ENCODE peak calls at places on chromosomes 16 and 17, in five cellular contexts. A is NCI-H774; Q is RCC 7860; N is stimulated activated CD8-positive, alpha-beta memory T cell treated with anti-CD3 and anti-CD28 coated beads, Interleukin-15, amount 100 ng/mL, for 24 hours; E is epithelial cell of prostate. C is an unnamed sample.

GRCh38 chr16:4744758-4745569 is 10.6 kb downstream of the DNAAF8 start:
- DNase-seq in Q (no peak), E (no peak), N (no peak), A (no peak), C (peak)

GRCh38 chr17:46850688-46851028 is 725 bp upstream of the WNT9B start:
- DNase-seq in Q (no peak), A (no peak), N (no peak), E (no peak), C (no peak)

GRCh38 chr17:40310882-40311391 is 2.0 kb downstream of the RARA start:
- DNase-seq in Q (no peak), E (no peak), N (no peak), A (no peak), C (no peak)

GRCh38 chr17:79633937-79634813 is 23.3 kb upstream of the RBFOX3 start:
- DNase-seq in N (no peak), A (no peak), Q (no peak), E (no peak), C (no peak)

GRCh38 chr16:63130942-63131341 is 1094.7 kb upstream of the CDH8 start:
- DNase-seq in E (no peak), N (no peak), A (no peak), Q (no peak), C (no peak)

GRCh38 chr17:57440522-57441269 is 184.4 kb downstream of the MSI2 start:
- DNase-seq in E (peak), A (peak), Q (no peak), N (no peak), C (peak)

GRCh38 chr17:2853722-2854580 is 57.7 kb downstream of the RAP1GAP2 start:
- DNase-seq in A (no peak), E (no peak), N (no peak), Q (no peak), C (peak)

GRCh38 chr16:78040396-78040795 is 18.0 kb downstream of the CLEC3A start:
- DNase-seq in Q (no peak), E (no peak), A (no peak), N (no peak), C (no peak)

GRCh38 chr16:29025218-29025617 is 40.4 kb downstream of the LAT start:
- DNase-seq in Q (no peak), E (no peak), N (no peak), A (no peak), C (no peak)

GRCh38 chr17:83109793-83110645 is 30.6 kb downstream of the METRNL start:
- DNase-seq in Q (peak), A (no peak), E (peak), N (no peak), C (no peak)

GRCh38 chr17:20010099-20010863 is 1.1 kb downstream of the SPECC1 start:
- DNase-seq in E (peak), A (no peak), Q (peak), N (no peak), C (peak)

GRCh38 chr17:9999948-10000695 is 95.1 kb upstream of the RCVRN start:
- DNase-seq in E (no peak), A (no peak), N (no peak), Q (no peak), C (no peak)

GRCh38 chr17:2396192-2396567 is 4.7 kb downstream of the MNT start:
- DNase-seq in N (no peak), E (no peak), Q (no peak), A (no peak), C (no peak)

GRCh38 chr16:2842340-2843000 is 12.4 kb downstream of the ZG16B start:
- DNase-seq in Q (no peak), A (no peak), N (peak), E (no peak), C (no peak)

GRCh38 chr17:4600563-4600962 is 16.2 kb downstream of the SMTNL2 start:
- DNase-seq in E (no peak), A (no peak), N (no peak), Q (no peak), C (peak)

GRCh38 chr16:89363621-89364393 is 126.6 kb downstream of the ANKRD11 start:
- DNase-seq in A (no peak), N (no peak), E (peak), Q (peak), C (no peak)

GRCh38 chr16:87829123-87829980 is 40.0 kb downstream of the SLC7A5 start:
- DNase-seq in N (no peak), A (no peak), Q (no peak), E (no peak), C (no peak)

GRCh38 chr16:82146957-82147356 is 23.1 kb downstream of the MPHOSPH6 start:
- DNase-seq in Q (no peak), E (no peak), A (no peak), N (no peak), C (no peak)

C was measured in NCI-H146.